ENCODE peak calls at places on chromosomes 7 and 10, in eight cellular contexts. M is epithelial cell of esophagus; F is prostate gland; C is CD4-positive, alpha-beta T cell; V is HepG2; Y is fibroblast of lung; Q is GM23338; U is right lobe of liver. P is an unnamed sample.

GRCh38 chr7:131502810-131503545 is 53.5 kb downstream of the PODXL start:
- DNase-seq in M (peak; percentile 18), F (no peak), C (no peak), V (peak; percentile 81), Y (no peak), Q (no peak), U (peak; percentile 89), P (no peak)

GRCh38 chr7:110541962-110542361 is 549.0 kb upstream of the LRRN3 start:
- DNase-seq in M (no peak), F (no peak), C (no peak), V (no peak), Y (peak; percentile 70), Q (no peak), U (no peak), P (no peak)

GRCh38 chr10:60425392-60426110 is 35.9 kb upstream of the ANK3 start:
- DNase-seq in M (peak; percentile 77), F (no peak), C (no peak), V (no peak), Y (peak; percentile 93), Q (no peak), U (no peak), P (no peak)

GRCh38 chr10:33381897-33382578 is 47.6 kb upstream of the NRP1 start:
- DNase-seq in M (no peak), F (no peak), C (no peak), V (peak; percentile 35), Y (peak; percentile 73), Q (no peak), U (no peak), P (no peak)

GRCh38 chr10:127243490-127244272 is 47.3 kb upstream of the INSYN2A start:
- DNase-seq in M (peak; percentile 47), F (no peak), C (peak; percentile 13), V (peak; percentile 46), Y (peak; percentile 13), Q (peak; percentile 83), U (no peak), P (peak; percentile 20)

GRCh38 chr7:14936530-14936929 is 34.0 kb upstream of the DGKB start:
- DNase-seq in M (peak; percentile 4), F (no peak), C (no peak), V (no peak), Y (peak; percentile 87), Q (peak; percentile 15), U (no peak), P (no peak)

GRCh38 chr10:121405549-121405948 is 192.7 kb downstream of the FGFR2 start:
- DNase-seq in M (no peak), F (no peak), C (no peak), V (no peak), Y (no peak), Q (no peak), U (no peak), P (no peak)

GRCh38 chr7:127831312-127832212 is 179.6 kb downstream of the SND1 start:
- DNase-seq in M (no peak), F (no peak), C (no peak), V (no peak), Y (no peak), Q (no peak), U (no peak), P (no peak)

GRCh38 chr10:45354261-45354660 is 19.8 kb upstream of the ALOX5 start:
- DNase-seq in M (no peak), F (no peak), C (no peak), V (no peak), Y (no peak), Q (no peak), U (no peak), P (no peak)

GRCh38 chr10:71247804-71248203 is 35.4 kb downstream of the UNC5B start:
- DNase-seq in M (no peak), F (no peak), C (no peak), V (no peak), Y (no peak), Q (no peak), U (no peak), P (no peak)

GRCh38 chr10:71957546-71958275 is 6.5 kb upstream of the CHST3 start:
- DNase-seq in M (no peak), F (no peak), C (no peak), V (peak; percentile 44), Y (no peak), Q (peak; percentile 58), U (no peak), P (no peak)

GRCh38 chr10:70296406-70296899 is 12.6 kb upstream of the NPFFR1 start:
- DNase-seq in M (peak; percentile 82), F (no peak), C (no peak), V (no peak), Y (peak; percentile 86), Q (no peak), U (no peak), P (no peak)

GRCh38 chr7:135558337-135558767 is 635 bp downstream of the NUP205 start:
- DNase-seq in M (peak; percentile 73), F (peak; percentile 40), C (peak; percentile 47), V (peak; percentile 71), Y (peak; percentile 59), Q (peak; percentile 79), U (no peak), P (no peak)

GRCh38 chr10:96493254-96493653 is 20.5 kb downstream of the TLL2 start:
- DNase-seq in M (no peak), F (no peak), C (no peak), V (no peak), Y (no peak), Q (no peak), U (no peak), P (no peak)

GRCh38 chr7:87999261-87999660 is 65.2 kb downstream of the ADAM22 start:
- DNase-seq in M (no peak), F (no peak), C (no peak), V (no peak), Y (no peak), Q (no peak), U (no peak), P (no peak)

GRCh38 chr7:105336009-105336408 is 52.7 kb downstream of the SRPK2 start:
- DNase-seq in M (peak; percentile 19), F (no peak), C (no peak), V (no peak), Y (no peak), Q (no peak), U (no peak), P (no peak)
- TF ChIP-seq CTCF in M (no peak), F (no peak), C (peak; percentile 76), V (no peak), Y (peak; percentile 3), Q (no peak), U (peak; percentile 45), P (peak; percentile 41)

GRCh38 chr7:25308246-25308645 is 80.0 kb upstream of the NPVF start:
- DNase-seq in M (no peak), F (no peak), C (no peak), V (no peak), Y (no peak), Q (no peak), U (no peak), P (no peak)

GRCh38 chr7:25307624-25308023 is 79.3 kb upstream of the NPVF start:
- DNase-seq in M (no peak), F (no peak), C (no peak), V (no peak), Y (no peak), Q (no peak), U (no peak), P (no peak)

GRCh38 chr7:25305831-25306230 is 77.5 kb upstream of the NPVF start:
- DNase-seq in M (peak; percentile 39), F (no peak), C (no peak), V (no peak), Y (no peak), Q (no peak), U (no peak), P (no peak)

GRCh38 chr7:25311346-25311745 is 83.1 kb upstream of the NPVF start:
- DNase-seq in M (peak; percentile 85), F (no peak), C (no peak), V (no peak), Y (peak; percentile 15), Q (no peak), U (no peak), P (no peak)

GRCh38 chr7:25308898-25309521 is 80.7 kb upstream of the NPVF start:
- DNase-seq in M (no peak), F (no peak), C (no peak), V (no peak), Y (no peak), Q (no peak), U (no peak), P (no peak)
- TF ChIP-seq CTCF in M (no peak), F (no peak), C (no peak), V (no peak), Y (no peak), Q (no peak), U (no peak), P (no peak)

GRCh38 chr10:113000454-113000853 is 50.4 kb downstream of the TCF7L2 start:
- DNase-seq in M (no peak), F (no peak), C (no peak), V (no peak), Y (no peak), Q (no peak), U (no peak), P (no peak)

GRCh38 chr10:113002449-113002777 is 52.4 kb downstream of the TCF7L2 start:
- DNase-seq in M (no peak), F (no peak), C (no peak), V (no peak), Y (no peak), Q (no peak), U (no peak), P (no peak)

GRCh38 chr10:113001599-113002448 is 51.8 kb downstream of the TCF7L2 start:
- DNase-seq in M (no peak), F (no peak), C (no peak), V (no peak), Y (no peak), Q (no peak), U (no peak), P (no peak)

GRCh38 chr10:112999102-112999501 is 49.1 kb downstream of the TCF7L2 start:
- DNase-seq in M (no peak), F (no peak), C (no peak), V (no peak), Y (no peak), Q (no peak), U (no peak), P (no peak)

DNA sequence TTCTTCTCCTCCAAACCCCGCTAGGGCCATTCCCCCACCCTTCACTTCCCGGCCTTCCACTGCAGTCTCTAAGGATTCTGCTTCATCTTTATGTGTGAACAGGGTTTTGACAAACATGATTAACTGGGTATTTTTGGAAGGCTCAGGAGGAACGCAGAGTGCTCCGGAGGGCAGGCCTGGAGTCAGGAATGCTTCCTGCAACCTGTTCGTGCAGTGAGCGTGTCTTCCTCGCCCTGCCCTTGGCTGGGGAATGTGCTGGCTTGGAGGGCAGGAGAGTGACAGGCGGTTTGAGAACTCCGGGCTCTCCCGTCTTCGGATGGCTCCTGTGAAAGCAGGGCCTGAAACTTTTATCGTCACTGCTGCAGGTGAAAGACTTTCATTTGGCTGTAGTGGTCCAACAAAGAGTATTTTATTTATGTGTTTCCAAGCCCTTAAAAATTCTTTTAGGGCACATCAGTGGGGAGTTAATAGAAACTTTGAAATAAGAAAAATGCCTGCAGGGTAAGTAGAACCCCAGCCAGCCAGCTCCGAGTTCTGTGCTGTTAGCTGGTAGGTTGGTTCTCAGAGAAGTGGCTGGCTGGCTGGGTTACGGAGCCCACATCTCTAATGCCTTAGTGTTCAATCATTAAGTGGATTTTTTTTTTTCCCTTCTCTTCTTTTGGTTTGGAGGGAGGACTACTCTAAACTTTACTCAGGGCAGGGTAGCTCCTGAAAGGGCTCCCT is 51.0 kb downstream of the TCF7L2 start:
- DNase-seq in M (peak; percentile 70), F (peak; percentile 69), C (no peak), V (no peak), Y (no peak), Q (peak; percentile 72), U (no peak), P (no peak)
- TF ChIP-seq CTCF in M (peak; percentile 66), F (no peak), C (no peak), V (no peak), Y (no peak), Q (no peak), U (no peak), P (peak; percentile 37)

GRCh38 chr7:25613912-25614311 is 385.6 kb upstream of the NPVF start:
- DNase-seq in M (no peak), F (no peak), C (no peak), V (no peak), Y (no peak), Q (no peak), U (no peak), P (no peak)
- TF ChIP-seq CTCF in M (no peak), F (no peak), C (no peak), V (no peak), Y (no peak), Q (no peak), U (no peak), P (no peak)

P was measured in progenitor cell of endocrine pancreas.